ENCODE peak calls at places on chromosomes 2 and 18, in eight cellular contexts. S is suprapubic skin, Q is prostate gland, G is BJ, H is choroid plexus epithelial cell, Y is left ventricle myocardium inferior, W is epithelial cell of esophagus, C is AG09309. K is an unnamed sample.

GRCh38 chr2:143778981-143779380 is 649.8 kb downstream of the ARHGAP15 start:
- DNase-seq in S (no peak), Q (no peak), G (no peak), H (no peak), Y (no peak), W (peak), C (peak), K (no peak)

GRCh38 chr2:174931724-174932123 is 73.5 kb downstream of the CHN1 start:
- DNase-seq in S (no peak), Q (no peak), G (no peak), H (peak), Y (no peak), W (peak), C (no peak), K (no peak)

GRCh38 chr2:38181802-38182517 is 106.0 kb upstream of the CYP1B1 start:
- DNase-seq in S (no peak), Q (no peak), G (no peak), H (no peak), Y (no peak), W (no peak), C (no peak), K (no peak)

GRCh38 chr18:56162871-56163270 is 475.5 kb downstream of the TXNL1 start:
- DNase-seq in S (no peak), Q (no peak), G (no peak), H (peak), Y (no peak), W (no peak), C (no peak), K (peak)

GRCh38 chr18:22558945-22559385 is 141.2 kb upstream of the CTAGE1 start:
- DNase-seq in S (no peak), Q (peak), G (no peak), H (peak), Y (peak), W (peak), C (no peak), K (peak)

GRCh38 chr2:238019962-238020361 is 40.8 kb upstream of the SCLY start:
- DNase-seq in S (no peak), Q (no peak), G (no peak), H (no peak), Y (no peak), W (peak), C (no peak), K (no peak)

GRCh38 chr18:63951302-63951705 is 2.2 kb downstream of the HMSD start:
- DNase-seq in S (no peak), Q (no peak), G (no peak), H (peak), Y (no peak), W (peak), C (no peak), K (no peak)

GRCh38 chr2:437180-437579 is 149.3 kb upstream of the ALKAL2 start:
- DNase-seq in S (no peak), Q (no peak), G (no peak), H (no peak), Y (no peak), W (no peak), C (no peak), K (no peak)

GRCh38 chr2:190759749-190760213 is 110.9 kb downstream of the NAB1 start:
- DNase-seq in S (no peak), Q (no peak), G (peak), H (peak), Y (no peak), W (peak), C (peak), K (no peak)

GRCh38 chr2:118654945-118655344 is 192.5 kb downstream of the EN1 start:
- DNase-seq in S (no peak), Q (no peak), G (no peak), H (peak), Y (no peak), W (no peak), C (no peak), K (no peak)

GRCh38 chr2:78979380-78980238 is 45.9 kb upstream of the REG3G start:
- DNase-seq in S (no peak), Q (no peak), G (no peak), H (peak), Y (no peak), W (peak), C (no peak), K (peak)

GRCh38 chr2:120675460-120676130 is 60.1 kb upstream of the GLI2 start:
- DNase-seq in S (peak), Q (peak), G (no peak), H (peak), Y (peak), W (peak), C (no peak), K (peak)

GRCh38 chr2:239465017-239466001 is 64.5 kb upstream of the HDAC4 start:
- DNase-seq in S (peak), Q (no peak), G (no peak), H (no peak), Y (peak), W (no peak), C (no peak), K (peak)

GRCh38 chr2:216985658-216986141 is 125.8 kb upstream of the TNP1 start:
- DNase-seq in S (no peak), Q (no peak), G (no peak), H (no peak), Y (no peak), W (no peak), C (no peak), K (no peak)

GRCh38 chr2:239038773-239039478 is 191.0 kb downstream of the TWIST2 start:
- DNase-seq in S (peak), Q (no peak), G (no peak), H (no peak), Y (no peak), W (no peak), C (no peak), K (no peak)

GRCh38 chr2:167048829-167049228 is 160.5 kb downstream of the XIRP2 start:
- DNase-seq in S (no peak), Q (no peak), G (no peak), H (no peak), Y (no peak), W (no peak), C (no peak), K (no peak)

GRCh38 chr2:232795920-232796319 is 19.6 kb upstream of the KCNJ13 start:
- DNase-seq in S (no peak), Q (no peak), G (no peak), H (peak), Y (no peak), W (no peak), C (peak), K (no peak)

GRCh38 chr2:186551323-186552050 is 38.4 kb upstream of the ITGAV start:
- DNase-seq in S (no peak), Q (no peak), G (no peak), H (peak), Y (no peak), W (no peak), C (no peak), K (no peak)

GRCh38 chr2:191049728-191050639 is 36.0 kb upstream of the STAT1 start:
- DNase-seq in S (no peak), Q (no peak), G (peak), H (peak), Y (no peak), W (no peak), C (peak), K (no peak)

GRCh38 chr2:234002281-234002680 is 48.2 kb upstream of the SPP2 start:
- DNase-seq in S (no peak), Q (no peak), G (no peak), H (no peak), Y (no peak), W (peak), C (no peak), K (no peak)

GRCh38 chr2:70391988-70392387 is 90.1 kb upstream of the FAM136A start:
- DNase-seq in S (no peak), Q (no peak), G (no peak), H (no peak), Y (no peak), W (peak), C (no peak), K (no peak)

GRCh38 chr2:240481720-240482119 is 46.3 kb downstream of the GPC1 start:
- DNase-seq in S (no peak), Q (no peak), G (no peak), H (no peak), Y (no peak), W (no peak), C (no peak), K (no peak)

GRCh38 chr2:131659168-131659572 is 131.5 kb downstream of the CCDC74A start:
- DNase-seq in S (no peak), Q (no peak), G (no peak), H (no peak), Y (no peak), W (no peak), C (no peak), K (no peak)

GRCh38 chr18:28559511-28559910 is 382.6 kb upstream of the CDH2 start:
- DNase-seq in S (no peak), Q (no peak), G (no peak), H (no peak), Y (no peak), W (no peak), C (no peak), K (no peak)

GRCh38 chr2:1654696-1655374 is 89.5 kb downstream of the PXDN start:
- DNase-seq in S (no peak), Q (no peak), G (no peak), H (no peak), Y (no peak), W (no peak), C (no peak), K (no peak)

GRCh38 chr2:98518106-98518505 is 73.4 kb downstream of the INPP4A start:
- DNase-seq in S (no peak), Q (no peak), G (no peak), H (peak), Y (no peak), W (peak), C (no peak), K (peak)

GRCh38 chr2:240253583-240254145 is 113.2 kb upstream of the OTOS start:
- DNase-seq in S (no peak), Q (no peak), G (no peak), H (no peak), Y (no peak), W (no peak), C (no peak), K (no peak)

GRCh38 chr18:45218436-45218835 is 396.8 kb upstream of the SLC14A2 start:
- DNase-seq in S (no peak), Q (no peak), G (no peak), H (no peak), Y (no peak), W (no peak), C (no peak), K (no peak)

GRCh38 chr18:48135436-48135966 is 205.0 kb upstream of the SMAD2 start:
- DNase-seq in S (no peak), Q (no peak), G (no peak), H (no peak), Y (no peak), W (no peak), C (no peak), K (no peak)

DNA sequence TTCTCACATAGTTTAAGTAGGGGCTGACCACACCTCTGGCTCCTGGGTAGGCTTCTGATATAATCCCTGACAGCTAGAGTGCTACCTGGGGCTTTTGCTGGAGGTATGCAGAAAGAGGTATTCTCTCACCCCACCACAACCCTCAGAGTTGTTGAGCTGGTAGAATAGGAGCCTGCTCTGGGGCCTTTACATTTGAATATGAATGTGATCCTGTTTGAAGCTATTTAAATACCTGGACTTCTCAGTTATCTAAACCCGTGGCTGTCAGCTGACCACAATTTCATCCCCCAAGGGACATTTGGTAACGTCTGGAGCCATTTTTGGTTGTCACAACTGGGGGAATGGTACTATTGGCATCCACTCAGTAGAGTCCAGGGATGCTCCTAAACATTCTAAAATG is 669.1 kb downstream of the SATB2 start:
- DNase-seq in S (no peak), Q (no peak), G (no peak), H (no peak), Y (no peak), W (no peak), C (no peak), K (no peak)
- H3K4me3 ChIP-seq in S (no peak), Q (no peak), G (no peak), H (no peak), Y (no peak), W (no peak), C (no peak), K (no peak)

DNA sequence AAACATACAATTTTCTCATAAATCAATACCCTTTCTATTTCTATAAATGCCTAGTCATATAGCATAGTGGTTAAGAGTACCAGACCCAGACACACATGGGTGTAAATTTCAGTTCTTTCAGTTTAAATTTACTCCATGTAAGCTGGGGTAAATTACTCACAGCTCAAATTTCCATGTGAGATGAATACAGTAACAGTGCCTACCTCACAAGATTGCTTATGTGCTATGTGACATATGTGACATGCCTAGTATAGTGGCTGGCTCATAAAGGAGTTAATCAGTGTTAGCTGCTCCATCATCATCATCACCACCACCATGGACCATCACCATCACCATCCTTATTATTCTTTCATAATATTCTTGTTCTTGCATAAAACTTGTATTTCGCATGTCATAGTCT is 61.6 kb upstream of the CD302 start:
- DNase-seq in S (no peak), Q (no peak), G (no peak), H (no peak), Y (no peak), W (no peak), C (no peak), K (no peak)
- H3K4me3 ChIP-seq in S (no peak), Q (no peak), G (no peak), H (no peak), Y (no peak), W (no peak), C (no peak), K (no peak)

GRCh38 chr18:51137051-51137729 is 60.3 kb downstream of the MEX3C start:
- DNase-seq in S (no peak), Q (no peak), G (no peak), H (peak), Y (no peak), W (no peak), C (no peak), K (no peak)
- H3K4me3 ChIP-seq in S (no peak), Q (no peak), G (no peak), H (no peak), Y (no peak), W (no peak), C (no peak), K (no peak)

GRCh38 chr2:27078267-27079194 is at the start of gene EMILIN1:
- DNase-seq in S (peak), Q (no peak), G (peak), H (peak), Y (peak), W (no peak), C (peak), K (peak)
- H3K4me3 ChIP-seq in S (peak), Q (peak), G (peak), H (peak), Y (peak), W (no peak), C (peak), K (no peak)

GRCh38 chr2:187552959-187553681 is 1.1 kb downstream of the TFPI start:
- DNase-seq in S (no peak), Q (no peak), G (no peak), H (peak), Y (no peak), W (peak), C (no peak), K (no peak)
- H3K4me3 ChIP-seq in S (peak), Q (peak), G (peak), H (peak), Y (peak), W (no peak), C (peak), K (peak)

GRCh38 chr2:61713457-61713856 is 140.4 kb downstream of the FAM161A start:
- DNase-seq in S (no peak), Q (no peak), G (no peak), H (no peak), Y (no peak), W (no peak), C (no peak), K (peak)

GRCh38 chr2:61712060-61712459 is 141.8 kb downstream of the FAM161A start:
- DNase-seq in S (no peak), Q (no peak), G (no peak), H (no peak), Y (no peak), W (no peak), C (no peak), K (no peak)

GRCh38 chr2:61705625-61706024 is 148.2 kb downstream of the FAM161A start:
- DNase-seq in S (no peak), Q (no peak), G (no peak), H (no peak), Y (no peak), W (no peak), C (no peak), K (no peak)

GRCh38 chr2:61710711-61711110 is 143.1 kb downstream of the FAM161A start:
- DNase-seq in S (no peak), Q (no peak), G (no peak), H (no peak), Y (no peak), W (no peak), C (no peak), K (no peak)

GRCh38 chr2:61707984-61708852 is 145.6 kb downstream of the FAM161A start:
- DNase-seq in S (no peak), Q (peak), G (no peak), H (peak), Y (no peak), W (peak), C (no peak), K (peak)
- H3K4me3 ChIP-seq in S (no peak), Q (no peak), G (no peak), H (no peak), Y (no peak), W (no peak), C (no peak), K (no peak)

DNA sequence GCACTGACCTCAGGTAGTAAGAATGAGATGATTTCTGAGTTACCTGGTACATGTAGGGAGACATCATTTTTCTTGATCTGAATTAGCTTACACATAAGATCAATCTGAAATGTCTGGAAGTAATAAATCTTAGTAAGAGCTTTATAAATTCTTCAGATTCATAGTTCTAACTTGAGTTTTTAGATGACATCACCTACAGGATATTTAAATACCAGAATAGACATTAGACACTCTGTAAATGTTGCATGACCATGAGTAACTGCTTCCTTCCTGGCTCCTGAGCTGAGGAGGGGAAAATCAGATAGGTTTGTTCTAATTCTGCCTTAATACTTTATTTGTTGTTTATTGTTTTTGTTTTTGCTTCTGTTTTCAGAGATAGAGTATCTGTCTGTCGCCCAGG is 181.8 kb downstream of the PHLPP1 start:
- DNase-seq in S (no peak), Q (no peak), G (no peak), H (peak), Y (no peak), W (peak), C (peak), K (no peak)
- H3K4me3 ChIP-seq in S (no peak), Q (no peak), G (no peak), H (no peak), Y (no peak), W (no peak), C (no peak), K (no peak)

GRCh38 chr2:196463706-196464105 is 175.8 kb upstream of the CCDC150 start:
- DNase-seq in S (no peak), Q (no peak), G (no peak), H (no peak), Y (no peak), W (no peak), C (no peak), K (no peak)
- H3K4me3 ChIP-seq in S (no peak), Q (no peak), G (no peak), H (no peak), Y (no peak), W (no peak), C (no peak), K (no peak)

GRCh38 chr18:79682481-79682880 is 2.9 kb downstream of the CTDP1 start:
- DNase-seq in S (no peak), Q (no peak), G (no peak), H (no peak), Y (no peak), W (no peak), C (no peak), K (no peak)

GRCh38 chr18:79681484-79682387 is 2.1 kb downstream of the CTDP1 start:
- DNase-seq in S (no peak), Q (peak), G (no peak), H (peak), Y (no peak), W (no peak), C (no peak), K (peak)

GRCh38 chr18:79679552-79680099 is at the start of gene CTDP1:
- DNase-seq in S (peak), Q (peak), G (no peak), H (peak), Y (peak), W (peak), C (peak), K (peak)

GRCh38 chr18:79680100-79680879 is 687 bp downstream of the CTDP1 start:
- DNase-seq in S (no peak), Q (peak), G (no peak), H (peak), Y (no peak), W (peak), C (no peak), K (peak)

GRCh38 chr18:79680891-79681339 is 1.3 kb downstream of the CTDP1 start:
- DNase-seq in S (no peak), Q (no peak), G (no peak), H (no peak), Y (no peak), W (no peak), C (no peak), K (no peak)
- H3K4me3 ChIP-seq in S (peak), Q (peak), G (peak), H (peak), Y (peak), W (peak), C (peak), K (no peak)